ENCODE peak calls at places on chromosome 21, in four cellular contexts. Z, V, A and D are unnamed samples.

GRCh38 chr21:43369124-43369523 is 57.8 kb downstream of the SIK1 start:
- DNase-seq in Z (no peak), V (no peak), A (peak), D (no peak)

GRCh38 chr21:16532841-16533240 is 803.1 kb downstream of the USP25 start:
- DNase-seq in Z (no peak), V (no peak), A (no peak), D (no peak)

GRCh38 chr21:43890042-43890441 is 25.0 kb downstream of the AGPAT3 start:
- DNase-seq in Z (peak), V (no peak), A (no peak), D (no peak)

GRCh38 chr21:35328856-35329455 is 279.9 kb upstream of the RUNX1 start:
- DNase-seq in Z (no peak), V (no peak), A (no peak), D (no peak)

GRCh38 chr21:44780767-44781459 is 20.7 kb downstream of the UBE2G2 start:
- DNase-seq in Z (no peak), V (no peak), A (no peak), D (no peak)

GRCh38 chr21:36549470-36549869 is 69.5 kb upstream of the CLDN14 start:
- DNase-seq in Z (no peak), V (no peak), A (no peak), D (no peak)

GRCh38 chr21:25625036-25625435 is 14.0 kb upstream of the JAM2 start:
- DNase-seq in Z (no peak), V (no peak), A (no peak), D (no peak)

GRCh38 chr21:39003982-39004775 is 179.1 kb downstream of the PSMG1 start:
- DNase-seq in Z (no peak), V (peak), A (no peak), D (no peak)

GRCh38 chr21:17725339-17725738 is 93.8 kb downstream of the C21orf91 start:
- DNase-seq in Z (no peak), V (no peak), A (no peak), D (no peak)

GRCh38 chr21:44414291-44415072 is 40.8 kb upstream of the LRRC3 start:
- DNase-seq in Z (no peak), V (no peak), A (no peak), D (no peak)

GRCh38 chr21:21111309-21111920 is 113.2 kb downstream of the NCAM2 start:
- DNase-seq in Z (no peak), V (no peak), A (no peak), D (no peak)

GRCh38 chr21:40143822-40144525 is 276.7 kb downstream of the PCP4 start:
- DNase-seq in Z (peak), V (peak), A (peak), D (peak)

GRCh38 chr21:40140675-40141074 is 273.4 kb downstream of the PCP4 start:
- DNase-seq in Z (no peak), V (no peak), A (no peak), D (no peak)

GRCh38 chr21:38804617-38805281 is 980 bp upstream of the ETS2 start:
- DNase-seq in Z (peak), V (peak), A (no peak), D (no peak)

GRCh38 chr21:35475768-35476167 is 426.7 kb upstream of the RUNX1 start:
- DNase-seq in Z (no peak), V (no peak), A (no peak), D (no peak)

GRCh38 chr21:16570856-16571255 is 841.1 kb downstream of the USP25 start:
- DNase-seq in Z (no peak), V (no peak), A (no peak), D (no peak)

GRCh38 chr21:21163904-21164303 is 165.7 kb downstream of the NCAM2 start:
- DNase-seq in Z (peak), V (peak), A (peak), D (peak)

GRCh38 chr21:24197132-24197643 is 1410.1 kb downstream of the MRPL39 start:
- DNase-seq in Z (no peak), V (no peak), A (no peak), D (no peak)

GRCh38 chr21:44083631-44084291 is 23.4 kb upstream of the PWP2 start:
- DNase-seq in Z (no peak), V (no peak), A (no peak), D (no peak)

GRCh38 chr21:25855591-25855990 is 120.8 kb downstream of the GABPA start:
- DNase-seq in Z (no peak), V (no peak), A (no peak), D (no peak)

GRCh38 chr21:17371470-17371869 is 141.4 kb upstream of the CXADR start:
- DNase-seq in Z (no peak), V (no peak), A (no peak), D (no peak)

GRCh38 chr21:25639167-25639921 is at the start of gene JAM2:
- DNase-seq in Z (peak), V (peak), A (no peak), D (peak)

GRCh38 chr21:36200089-36200561 is 43.5 kb downstream of the DOP1B start:
- DNase-seq in Z (no peak), V (no peak), A (no peak), D (no peak)

GRCh38 chr21:25831300-25831699 is 96.5 kb downstream of the GABPA start:
- DNase-seq in Z (no peak), V (no peak), A (no peak), D (no peak)

GRCh38 chr21:25722631-25723030 is 12.1 kb downstream of the ATP5PF start:
- DNase-seq in Z (no peak), V (no peak), A (no peak), D (no peak)

GRCh38 chr21:43997766-43998742 is 14.1 kb upstream of the TRAPPC10 start:
- DNase-seq in Z (no peak), V (no peak), A (no peak), D (no peak)

GRCh38 chr21:23398726-23399125 is 2208.6 kb downstream of the MRPL39 start:
- DNase-seq in Z (no peak), V (no peak), A (no peak), D (no peak)

GRCh38 chr21:38847556-38847955 is 41.8 kb downstream of the ETS2 start:
- DNase-seq in Z (no peak), V (no peak), A (no peak), D (no peak)

GRCh38 chr21:43921602-43921978 is 56.6 kb downstream of the AGPAT3 start:
- DNase-seq in Z (no peak), V (no peak), A (peak), D (no peak)

GRCh38 chr21:38817371-38818335 is 11.9 kb downstream of the ETS2 start:
- DNase-seq in Z (no peak), V (no peak), A (no peak), D (no peak)

GRCh38 chr21:44691686-44692085 is 5.3 kb upstream of the KRTAP10-12 start:
- DNase-seq in Z (no peak), V (no peak), A (no peak), D (no peak)

GRCh38 chr21:38599381-38599975 is 101.2 kb upstream of the ERG start:
- DNase-seq in Z (no peak), V (no peak), A (no peak), D (no peak)

GRCh38 chr21:44957047-44957831 is 17.4 kb downstream of the SLX9 start:
- DNase-seq in Z (no peak), V (no peak), A (no peak), D (no peak)

DNA sequence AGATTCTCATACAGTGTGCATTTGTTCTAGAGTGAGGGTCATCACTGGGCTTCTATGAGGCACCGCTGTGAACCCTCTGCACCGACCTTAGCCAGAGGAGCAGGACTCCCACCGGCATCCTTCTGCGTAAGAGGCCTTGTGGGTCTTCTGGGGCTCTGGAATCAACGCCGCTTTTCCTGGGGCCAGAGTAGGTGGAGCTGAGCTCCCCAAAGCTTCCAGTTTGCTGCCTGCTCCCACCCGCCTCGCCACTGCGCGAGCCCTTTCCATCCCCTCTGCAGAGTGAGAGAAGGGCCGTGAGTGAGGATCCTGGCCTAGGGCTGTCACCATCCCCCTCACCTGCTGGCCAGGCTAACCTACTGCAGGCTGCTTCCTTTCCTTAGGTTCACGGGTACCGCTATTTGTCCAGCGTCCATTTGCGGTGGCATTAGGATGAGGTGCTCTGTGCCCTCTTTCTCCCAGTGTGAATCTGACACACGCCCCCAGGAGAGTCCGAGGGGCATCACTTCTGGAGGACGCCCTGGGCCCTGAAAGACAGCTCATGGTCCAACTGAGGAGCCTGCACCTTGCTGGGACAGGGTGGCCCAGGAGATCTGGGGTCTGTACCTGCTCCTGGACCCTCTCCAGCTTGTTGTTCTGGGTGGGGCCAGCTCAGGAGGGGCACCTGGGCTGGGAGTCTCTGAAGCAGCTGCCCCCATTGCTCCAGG is 36.2 kb downstream of the UMODL1 start:
- DNase-seq in Z (no peak), V (peak), A (no peak), D (peak)
- TF ChIP-seq SP1 in Z (no peak), V (no peak), A (no peak), D (no peak)

GRCh38 chr21:32994305-32994704 is 31.4 kb upstream of the OLIG2 start:
- DNase-seq in Z (no peak), V (peak), A (no peak), D (peak)
- TF ChIP-seq ELF4 in Z (no peak), V (no peak), A (no peak), D (no peak)

GRCh38 chr21:33897098-33897497 is 18.5 kb downstream of the ATP5PO start:
- DNase-seq in Z (no peak), V (no peak), A (no peak), D (no peak)

GRCh38 chr21:33898546-33898945 is 17.1 kb downstream of the ATP5PO start:
- DNase-seq in Z (no peak), V (no peak), A (no peak), D (no peak)

GRCh38 chr21:33901421-33902288 is 13.9 kb downstream of the ATP5PO start:
- DNase-seq in Z (peak), V (peak), A (peak), D (peak)

GRCh38 chr21:33897739-33898138 is 17.9 kb downstream of the ATP5PO start:
- DNase-seq in Z (no peak), V (no peak), A (no peak), D (no peak)

DNA sequence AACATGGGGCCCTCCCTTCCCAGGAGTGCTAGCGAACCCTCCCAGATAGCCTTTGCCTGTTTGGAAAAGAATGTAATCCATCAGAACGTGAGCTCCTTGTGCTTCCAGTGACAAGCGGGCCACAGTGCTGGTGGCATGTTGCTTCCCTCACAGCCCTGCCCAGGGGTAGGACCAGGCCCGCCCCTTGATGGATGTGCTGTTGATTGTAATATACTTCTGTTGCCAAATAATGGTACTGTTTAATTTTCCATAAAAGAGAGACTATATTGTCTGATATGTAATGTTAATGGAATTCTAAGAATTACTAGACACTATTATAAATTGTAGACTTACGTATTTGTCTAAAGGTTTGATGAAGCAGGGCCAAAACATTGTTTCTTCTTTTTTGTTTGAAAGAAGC is 16.4 kb downstream of the ATP5PO start:
- DNase-seq in Z (no peak), V (no peak), A (no peak), D (no peak)
- TF ChIP-seq SP1 in Z (no peak), V (no peak), A (no peak), D (no peak)

GRCh38 chr21:45957986-45958610 is 23.5 kb upstream of the COL6A1 start:
- DNase-seq in Z (no peak), V (no peak), A (no peak), D (no peak)

GRCh38 chr21:45959779-45960390 is 21.7 kb upstream of the COL6A1 start:
- DNase-seq in Z (no peak), V (no peak), A (no peak), D (no peak)

GRCh38 chr21:45954921-45955320 is 26.6 kb upstream of the COL6A1 start:
- DNase-seq in Z (no peak), V (no peak), A (no peak), D (no peak)

GRCh38 chr21:45959182-45959581 is 22.4 kb upstream of the COL6A1 start:
- DNase-seq in Z (no peak), V (no peak), A (no peak), D (no peak)

GRCh38 chr21:45957551-45957950 is 24.0 kb upstream of the COL6A1 start:
- DNase-seq in Z (no peak), V (no peak), A (no peak), D (no peak)
- TF ChIP-seq ELF4 in Z (no peak), V (no peak), A (no peak), D (no peak)

GRCh38 chr21:31501921-31502320 is 157.6 kb upstream of the SOD1 start:
- DNase-seq in Z (no peak), V (no peak), A (no peak), D (no peak)
- TF ChIP-seq SP1 in Z (no peak), V (no peak), A (no peak), D (no peak)

DNA sequence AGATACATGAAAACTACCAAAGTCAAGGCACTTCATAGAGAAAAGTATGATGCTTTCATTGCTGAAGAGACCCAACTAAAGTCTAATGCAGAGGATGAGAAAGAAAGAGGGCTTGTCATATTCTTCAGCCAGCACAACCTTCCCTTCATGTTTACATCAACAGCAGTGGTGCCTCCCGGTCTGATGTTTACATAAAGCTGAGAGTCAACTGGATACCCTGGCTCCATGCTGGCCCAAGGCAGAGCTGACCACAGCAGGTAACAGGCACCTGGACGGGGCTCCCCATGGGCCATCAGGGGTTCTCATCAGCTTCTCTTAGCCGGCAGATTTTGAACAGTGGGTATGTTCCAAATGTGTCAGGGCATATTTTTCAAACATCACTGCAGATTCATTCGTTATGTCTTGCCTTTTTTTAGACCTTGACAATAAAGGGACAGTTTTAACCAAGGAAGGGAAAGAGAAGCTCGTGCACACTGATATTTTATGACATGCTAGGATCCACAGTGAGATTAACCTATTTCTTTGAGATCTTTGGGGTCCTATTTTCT is 117.1 kb downstream of the NRIP1 start:
- DNase-seq in Z (no peak), V (no peak), A (peak), D (no peak)
- TF ChIP-seq ELF4 in Z (no peak), V (no peak), A (no peak), D (no peak)

GRCh38 chr21:29219165-29219770 is 79.5 kb upstream of the BACH1 start:
- DNase-seq in Z (no peak), V (no peak), A (no peak), D (no peak)
- TF ChIP-seq SP1 in Z (no peak), V (no peak), A (no peak), D (no peak)

DNA sequence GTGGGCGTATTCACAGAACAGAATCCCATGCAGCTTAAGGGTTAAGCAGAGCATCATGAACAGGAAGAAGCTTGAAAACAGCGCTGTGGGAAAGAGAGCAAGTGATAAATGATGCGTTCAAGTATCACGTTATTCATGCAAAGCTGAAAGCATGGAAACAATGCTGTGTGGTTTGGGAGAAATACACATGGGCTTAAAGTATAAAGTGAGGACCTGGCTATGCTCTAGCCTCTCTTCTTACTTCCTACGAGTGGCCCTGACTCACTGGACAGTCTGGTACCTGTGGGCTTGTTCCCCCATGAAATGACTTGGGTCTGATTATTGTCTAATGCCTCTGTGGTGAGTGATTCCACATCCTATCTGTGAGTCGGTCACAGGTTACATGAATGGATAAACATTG is 25.6 kb downstream of the TMPRSS2 start:
- DNase-seq in Z (no peak), V (no peak), A (no peak), D (no peak)
- TF ChIP-seq ELF4 in Z (no peak), V (no peak), A (no peak), D (no peak)

GRCh38 chr21:27326293-27326692 is 359.4 kb upstream of the ADAMTS5 start:
- DNase-seq in Z (no peak), V (no peak), A (no peak), D (no peak)
- TF ChIP-seq SP1 in Z (no peak), V (no peak), A (no peak), D (no peak)

DNA sequence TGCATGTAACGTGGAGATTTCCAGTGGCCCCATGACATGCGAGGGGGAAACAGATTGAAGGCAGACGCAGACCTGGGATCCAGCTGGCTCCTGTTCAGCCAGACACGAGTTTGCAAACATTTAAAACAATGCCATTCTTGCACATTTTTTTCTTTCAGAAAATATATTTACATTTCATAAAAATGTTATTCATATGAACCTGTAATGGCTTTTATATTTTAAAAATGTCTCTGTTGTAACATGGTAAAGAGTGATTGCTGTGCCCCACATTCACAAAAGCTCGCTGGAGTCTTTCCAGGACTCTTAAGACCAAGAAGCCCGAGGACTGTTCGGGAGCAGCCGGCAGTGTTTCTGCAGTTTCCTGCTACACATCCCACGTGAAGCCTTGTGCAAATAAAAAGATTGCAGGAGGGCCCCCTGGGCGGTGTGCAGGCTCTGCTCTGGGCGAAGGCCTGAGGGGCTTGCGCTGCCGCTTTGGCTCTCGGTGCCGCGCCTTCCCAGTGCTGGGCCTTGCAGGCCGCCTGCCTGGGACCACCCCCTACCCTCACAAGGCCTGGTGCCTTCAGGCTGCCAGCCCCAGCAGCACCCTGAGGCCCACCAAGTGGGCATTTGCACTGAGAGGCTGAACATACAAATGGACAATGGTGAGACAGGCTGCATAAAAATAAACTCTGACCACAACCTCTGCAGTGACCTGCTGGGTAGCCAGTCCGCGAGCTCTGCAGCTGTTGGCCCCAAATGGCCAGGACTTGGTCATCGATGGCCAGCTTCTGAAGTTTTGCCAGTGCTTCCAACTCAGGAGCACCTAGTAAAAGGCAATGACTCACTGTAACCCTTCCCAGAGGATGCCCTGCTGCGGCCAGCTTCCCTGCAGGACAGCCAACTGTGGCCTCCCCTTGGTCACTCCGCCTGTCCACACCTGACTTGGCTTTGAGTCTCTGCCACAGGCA is 185.1 kb downstream of the DYRK1A start:
- DNase-seq in Z (no peak), V (no peak), A (peak), D (no peak)
- TF ChIP-seq ELF4 in Z (no peak), V (no peak), A (no peak), D (no peak)